ENCODE peak calls at places on chromosome 10, in nine cellular contexts. E, K, C, D, L, W, S, Y and R are unnamed samples.

GRCh38 chr10:6995846-6996245 is 415.0 kb downstream of the SFMBT2 start:
- ATAC-seq in C (no peak), L (no peak), E (no peak), W (no peak), S (no peak), K (no peak), D (no peak), Y (no peak), R (no peak)

GRCh38 chr10:88236121-88236743 is 346.9 kb downstream of the RNLS start:
- ATAC-seq in S (no peak), W (no peak), E (no peak), L (no peak), Y (no peak), D (no peak), C (no peak), K (no peak), R (no peak)

GRCh38 chr10:58280982-58281752 is 12.2 kb downstream of the CISD1 start:
- ATAC-seq in S (peak; percentile 14), K (no peak), E (no peak), L (no peak), C (no peak), W (no peak), Y (peak; percentile 65), D (no peak), R (no peak)

GRCh38 chr10:101013365-101013825 is 13.8 kb downstream of the LZTS2 start:
- ATAC-seq in C (no peak), E (no peak), D (no peak), K (no peak), Y (no peak), W (no peak), L (no peak), S (no peak), R (no peak)

GRCh38 chr10:107686095-107686494 is 521.6 kb upstream of the SORCS1 start:
- ATAC-seq in S (peak; percentile 56), K (no peak), E (no peak), W (no peak), D (no peak), Y (no peak), L (no peak), C (no peak), R (peak; percentile 88)

GRCh38 chr10:88374392-88375145 is 208.5 kb downstream of the RNLS start:
- ATAC-seq in S (no peak), C (no peak), L (no peak), E (no peak), D (no peak), K (no peak), Y (no peak), W (no peak), R (no peak)

GRCh38 chr10:102642553-102643345 is 1.5 kb upstream of the TRIM8 start:
- ATAC-seq in C (peak; percentile 7), L (no peak), K (no peak), W (peak; percentile 2), D (peak; percentile 0), S (no peak), E (peak; percentile 0), Y (no peak), R (peak; percentile 2)

GRCh38 chr10:3754727-3755439 is 30.1 kb downstream of the KLF6 start:
- ATAC-seq in S (no peak), E (no peak), L (peak; percentile 32), Y (peak; percentile 79), D (no peak), C (no peak), K (peak; percentile 97), W (no peak), R (no peak)

GRCh38 chr10:127824826-127825225 is 67.9 kb downstream of the CLRN3 start:
- ATAC-seq in D (no peak), C (no peak), W (no peak), S (no peak), L (no peak), E (no peak), Y (no peak), K (no peak), R (no peak)

GRCh38 chr10:84574101-84574500 is 245.7 kb downstream of the CCSER2 start:
- ATAC-seq in Y (no peak), C (no peak), W (no peak), E (no peak), K (peak; percentile 76), S (peak; percentile 69), L (no peak), D (no peak), R (no peak)

GRCh38 chr10:120423350-120424197 is 33.5 kb upstream of the PLPP4 start:
- ATAC-seq in E (no peak), Y (peak; percentile 77), D (no peak), L (no peak), C (peak; percentile 33), W (peak; percentile 35), K (peak; percentile 59), S (peak; percentile 88), R (no peak)

GRCh38 chr10:79101560-79101971 is 32.8 kb downstream of the ZMIZ1 start:
- ATAC-seq in K (no peak), S (no peak), C (no peak), Y (no peak), L (peak; percentile 63), D (no peak), W (no peak), E (no peak), R (no peak)

GRCh38 chr10:98488669-98489430 is 42.1 kb upstream of the HPS1 start:
- ATAC-seq in Y (no peak), L (no peak), E (no peak), D (no peak), S (no peak), K (no peak), W (no peak), C (no peak), R (no peak)

GRCh38 chr10:125152646-125153368 is 7.6 kb downstream of the CTBP2 start:
- ATAC-seq in L (peak; percentile 61), S (no peak), C (no peak), Y (no peak), D (no peak), K (no peak), W (no peak), E (no peak), R (no peak)

GRCh38 chr10:69215405-69216176 is 4.5 kb upstream of the HKDC1 start:
- ATAC-seq in Y (peak; percentile 45), L (no peak), W (peak; percentile 76), C (peak; percentile 74), D (peak; percentile 73), E (peak; percentile 83), S (no peak), K (no peak), R (no peak)

GRCh38 chr10:511849-512191 is 177.6 kb downstream of the DIP2C start:
- ATAC-seq in C (no peak), D (no peak), W (no peak), L (no peak), E (no peak), S (no peak), Y (no peak), K (no peak), R (no peak)

GRCh38 chr10:125661418-125661941 is 21.5 kb downstream of the TEX36 start:
- ATAC-seq in L (no peak), D (no peak), K (no peak), E (no peak), S (no peak), Y (no peak), W (no peak), C (no peak), R (no peak)

GRCh38 chr10:74432841-74433594 is 282.0 kb downstream of the ADK start:
- ATAC-seq in E (no peak), S (no peak), Y (peak; percentile 87), K (no peak), W (no peak), L (no peak), D (no peak), C (no peak), R (no peak)

GRCh38 chr10:122298598-122299301 is 27.7 kb downstream of the BTBD16 start:
- ATAC-seq in Y (peak; percentile 99), W (peak; percentile 94), K (peak; percentile 82), L (peak; percentile 95), C (peak; percentile 90), D (peak; percentile 92), S (peak; percentile 95), E (peak; percentile 81), R (peak; percentile 72)

GRCh38 chr10:109875151-109875568 is 48.2 kb downstream of the XPNPEP1 start:
- ATAC-seq in D (no peak), C (no peak), L (no peak), W (no peak), S (no peak), K (no peak), E (no peak), Y (no peak), R (no peak)

GRCh38 chr10:62020362-62020730 is 118.8 kb downstream of the ARID5B start:
- ATAC-seq in S (no peak), D (no peak), K (no peak), Y (no peak), E (no peak), C (no peak), W (peak; percentile 39), L (no peak), R (no peak)

GRCh38 chr10:16968722-16969055 is 151.5 kb upstream of the RSU1 start:
- ATAC-seq in E (no peak), K (no peak), Y (peak; percentile 12), C (no peak), W (no peak), L (no peak), D (no peak), S (no peak), R (no peak)

GRCh38 chr10:12874501-12874900 is 127.0 kb downstream of the CCDC3 start:
- ATAC-seq in C (no peak), L (no peak), K (no peak), Y (no peak), W (no peak), D (no peak), E (no peak), S (no peak), R (no peak)

GRCh38 chr10:114714281-114714741 is 56.2 kb upstream of the ABLIM1 start:
- ATAC-seq in E (no peak), S (no peak), D (no peak), Y (peak; percentile 98), C (no peak), W (no peak), K (peak; percentile 92), L (peak; percentile 38), R (no peak)

GRCh38 chr10:111595173-111595572 is 518.3 kb downstream of the ADRA2A start:
- ATAC-seq in L (no peak), W (no peak), K (no peak), C (no peak), Y (no peak), D (no peak), E (no peak), S (no peak), R (no peak)